ENCODE peak calls at places on chromosome 16, in five cellular contexts. U is GM23338; Y is naive B cell; I is naive thymus-derived CD8-positive, alpha-beta T cell; V is activated CD8-positive, alpha-beta memory T cell treated with anti-CD3 and anti-CD28 coated beads, Interleukin-2, amount 10 ng/mL, durations not matched to agents 7 days and 5 days. X is an unnamed sample.

GRCh38 chr16:51875834-51876725 is 670.9 kb downstream of the TOX3 start:
- ATAC-seq in U (peak), Y (no peak), I (no peak), V (no peak), X (no peak)

GRCh38 chr16:31082368-31083045 is 6.2 kb downstream of the PRSS53 start:
- ATAC-seq in U (no peak), Y (no peak), I (no peak), V (no peak), X (no peak)

GRCh38 chr16:70252355-70252988 is 732 bp upstream of the EXOSC6 start:
- ATAC-seq in U (peak), Y (no peak), I (no peak), V (no peak), X (no peak)

GRCh38 chr16:993731-994130 is 12.2 kb downstream of the SOX8 start:
- ATAC-seq in U (no peak), Y (no peak), I (no peak), V (no peak), X (peak)

GRCh38 chr16:27387724-27388123 is 14.2 kb upstream of the IL21R start:
- ATAC-seq in U (no peak), Y (no peak), I (no peak), V (peak), X (peak)

GRCh38 chr16:2040450-2041105 is 7.1 kb downstream of the NTHL1 start:
- ATAC-seq in U (no peak), Y (no peak), I (no peak), V (no peak), X (no peak)

GRCh38 chr16:4874686-4875085 is 27.4 kb downstream of the UBN1 start:
- ATAC-seq in U (no peak), Y (no peak), I (no peak), V (no peak), X (no peak)

GRCh38 chr16:87216148-87216823 is 100.9 kb downstream of the C16orf95 start:
- ATAC-seq in U (peak), Y (no peak), I (no peak), V (no peak), X (no peak)

GRCh38 chr16:22624759-22625533 is 114.3 kb downstream of the NPIPB5 start:
- ATAC-seq in U (no peak), Y (no peak), I (no peak), V (peak), X (no peak)

GRCh38 chr16:85881436-85881835 is 17.5 kb upstream of the IRF8 start:
- ATAC-seq in U (no peak), Y (no peak), I (no peak), V (no peak), X (no peak)

GRCh38 chr16:23575834-23576233 is 18.3 kb downstream of the UBFD1 start:
- ATAC-seq in U (peak), Y (no peak), I (no peak), V (no peak), X (no peak)

GRCh38 chr16:23538919-23539278 is 18.3 kb downstream of the EARS2 start:
- ATAC-seq in U (no peak), Y (no peak), I (no peak), V (no peak), X (no peak)

GRCh38 chr16:8905168-8905762 is 23.1 kb downstream of the LITAFD start:
- ATAC-seq in U (peak), Y (peak), I (peak), V (peak), X (peak)

GRCh38 chr16:66900721-66901441 is 17.8 kb downstream of the CDH16 start:
- ATAC-seq in U (no peak), Y (no peak), I (no peak), V (no peak), X (no peak)

GRCh38 chr16:89325861-89326471 is 108.5 kb downstream of the ZNF778 start:
- ATAC-seq in U (no peak), Y (peak), I (no peak), V (peak), X (peak)

GRCh38 chr16:49596119-49596518 is 222.5 kb downstream of the C16orf78 start:
- ATAC-seq in U (no peak), Y (no peak), I (no peak), V (no peak), X (no peak)

GRCh38 chr16:53081032-53081424 is 26.2 kb downstream of the CHD9 start:
- ATAC-seq in U (peak), Y (no peak), I (no peak), V (no peak), X (no peak)

GRCh38 chr16:79605999-79606398 is 5.5 kb upstream of the MAF start:
- ATAC-seq in U (peak), Y (peak), I (no peak), V (no peak), X (peak)

GRCh38 chr16:10979717-10980601 is 35.6 kb downstream of the CLEC16A start:
- ATAC-seq in U (peak), Y (no peak), I (no peak), V (no peak), X (no peak)

GRCh38 chr16:35686595-35686994 is 2227.2 kb downstream of the TP53TG3F start:
- ATAC-seq in U (no peak), Y (no peak), I (no peak), V (no peak), X (no peak)